ENCODE peak calls at places on chromosomes 7 and 10, in eight cellular contexts. S is GM12865, R is psoas muscle, W is spleen, V is nephron progenitor cell, M is AG09309, X is heart left ventricle, C is GM13977. O is an unnamed sample.

GRCh38 chr7:132148876-132149275 is 427.4 kb downstream of the PLXNA4 start:
- DNase-seq in S (no peak), R (no peak), W (no peak), V (no peak), M (no peak), X (no peak), C (no peak), O (no peak)

GRCh38 chr7:42227523-42227922 is 9.5 kb downstream of the GLI3 start:
- DNase-seq in S (peak; percentile 65), R (no peak), W (no peak), V (no peak), M (no peak), X (no peak), C (no peak), O (peak; percentile 31)

GRCh38 chr10:122112625-122113160 is 123.7 kb downstream of the TACC2 start:
- DNase-seq in S (peak; percentile 10), R (peak; percentile 95), W (peak; percentile 78), V (peak; percentile 83), M (peak; percentile 87), X (peak; percentile 86), C (peak; percentile 46), O (peak; percentile 29)

GRCh38 chr10:131532291-131532690 is 220.8 kb upstream of the TCERG1L start:
- DNase-seq in S (no peak), R (no peak), W (no peak), V (no peak), M (no peak), X (no peak), C (no peak), O (no peak)

GRCh38 chr7:45591101-45591906 is 17.1 kb downstream of the ADCY1 start:
- DNase-seq in S (no peak), R (no peak), W (peak; percentile 65), V (no peak), M (no peak), X (no peak), C (no peak), O (no peak)

GRCh38 chr10:123380491-123381085 is 226.4 kb downstream of the BUB3 start:
- DNase-seq in S (peak; percentile 38), R (no peak), W (no peak), V (no peak), M (no peak), X (no peak), C (peak; percentile 39), O (no peak)

GRCh38 chr7:124765401-124766352 is at the start of gene GPR37:
- DNase-seq in S (peak; percentile 38), R (peak; percentile 73), W (peak; percentile 73), V (peak; percentile 76), M (no peak), X (peak; percentile 25), C (peak; percentile 77), O (peak; percentile 69)

GRCh38 chr7:87851242-87851641 is 24.9 kb downstream of the SLC25A40 start:
- DNase-seq in S (no peak), R (no peak), W (no peak), V (no peak), M (no peak), X (no peak), C (no peak), O (no peak)

GRCh38 chr7:133481676-133482075 is 228.8 kb downstream of the EXOC4 start:
- DNase-seq in S (no peak), R (no peak), W (no peak), V (no peak), M (peak; percentile 14), X (no peak), C (no peak), O (no peak)

GRCh38 chr7:148964510-148965267 is 63.6 kb downstream of the PDIA4 start:
- DNase-seq in S (no peak), R (no peak), W (no peak), V (no peak), M (no peak), X (no peak), C (no peak), O (no peak)

GRCh38 chr10:23155166-23155565 is 36.9 kb upstream of the PTF1A start:
- DNase-seq in S (no peak), R (no peak), W (no peak), V (no peak), M (no peak), X (no peak), C (no peak), O (no peak)

GRCh38 chr7:70416611-70417010 is 715.3 kb upstream of the GALNT17 start:
- DNase-seq in S (no peak), R (no peak), W (no peak), V (no peak), M (no peak), X (no peak), C (no peak), O (no peak)

GRCh38 chr7:22373911-22374310 is 17.0 kb upstream of the RAPGEF5 start:
- DNase-seq in S (no peak), R (no peak), W (no peak), V (no peak), M (no peak), X (no peak), C (no peak), O (no peak)

GRCh38 chr7:27339478-27339877 is 96.9 kb downstream of the EVX1 start:
- DNase-seq in S (no peak), R (no peak), W (no peak), V (no peak), M (no peak), X (no peak), C (no peak), O (no peak)

GRCh38 chr7:28939844-28940243 is 18.3 kb downstream of the TRIL start:
- DNase-seq in S (no peak), R (no peak), W (no peak), V (peak; percentile 38), M (no peak), X (no peak), C (no peak), O (no peak)

GRCh38 chr10:29730969-29731368 is 96.2 kb upstream of the SVIL start:
- DNase-seq in S (no peak), R (no peak), W (no peak), V (no peak), M (no peak), X (no peak), C (no peak), O (no peak)

GRCh38 chr7:1713502-1714484 is 43.7 kb downstream of the ELFN1 start:
- DNase-seq in S (no peak), R (peak; percentile 75), W (peak; percentile 69), V (peak; percentile 76), M (no peak), X (peak; percentile 69), C (no peak), O (no peak)

GRCh38 chr10:49605939-49606509 is 4.1 kb upstream of the SLC18A3 start:
- DNase-seq in S (no peak), R (no peak), W (no peak), V (no peak), M (no peak), X (no peak), C (no peak), O (no peak)

DNA sequence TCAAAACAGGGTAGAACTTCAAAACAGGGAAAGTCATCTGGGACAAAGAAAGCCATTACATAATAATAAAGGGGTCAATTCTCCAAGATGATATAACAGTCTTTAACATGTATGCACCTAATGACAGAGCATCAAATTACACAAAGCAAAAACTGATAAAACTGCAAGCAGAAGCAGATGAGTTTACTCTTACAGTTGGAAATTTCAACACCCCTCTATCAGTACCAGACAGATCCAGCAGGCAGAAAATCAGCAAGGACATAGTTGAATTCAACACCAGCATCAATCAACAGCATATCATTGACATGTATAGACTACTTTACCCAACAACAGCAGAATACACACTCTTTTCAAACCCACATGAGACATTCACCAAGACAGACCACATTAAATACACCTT is 233.0 kb upstream of the NEBL start:
- DNase-seq in S (no peak), R (no peak), W (no peak), V (no peak), M (no peak), X (no peak), C (no peak), O (no peak)
- TF ChIP-seq CTCF in S (no peak), R (no peak), W (no peak), V (no peak), M (no peak), X (no peak), C (no peak), O (no peak)

GRCh38 chr10:97788552-97789442 is 17.0 kb upstream of the SFRP5 start:
- DNase-seq in S (no peak), R (no peak), W (no peak), V (peak; percentile 22), M (no peak), X (peak; percentile 39), C (no peak), O (no peak)
- TF ChIP-seq CTCF in S (no peak), R (no peak), W (no peak), V (no peak), M (no peak), X (no peak), C (no peak), O (no peak)

DNA sequence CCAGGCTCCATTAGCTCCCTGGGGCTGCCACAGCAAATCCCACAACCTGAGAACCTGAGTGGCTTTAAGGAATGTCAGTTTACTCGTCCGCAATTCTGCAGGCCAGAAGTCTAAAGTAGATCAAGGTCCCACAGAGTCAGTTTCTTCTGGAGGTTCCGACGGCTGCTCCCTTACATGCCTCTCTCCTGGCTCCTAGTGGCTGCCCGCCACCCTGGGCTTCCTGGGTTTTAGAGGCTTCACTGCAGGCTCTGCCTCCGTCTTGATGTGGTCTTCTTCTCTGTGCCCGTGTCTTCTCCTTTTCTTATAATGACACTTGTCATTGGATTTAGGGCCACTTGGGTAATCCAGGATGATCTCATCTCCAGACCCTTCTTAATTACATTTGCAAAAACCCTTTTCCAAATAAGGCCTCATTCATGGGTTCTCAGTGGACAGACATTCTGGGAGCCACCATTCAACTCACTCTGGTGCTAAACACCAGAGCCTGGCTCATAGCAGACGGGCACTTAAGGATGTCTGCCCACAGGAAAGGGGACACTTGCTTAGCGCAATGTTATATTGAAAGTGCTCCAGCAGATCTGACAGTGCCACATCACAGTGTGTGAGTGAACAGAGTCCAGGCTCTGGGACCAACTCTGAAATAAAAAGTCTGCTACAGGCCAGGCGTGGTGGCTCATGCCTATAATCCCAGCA is 77.6 kb downstream of the VWC2 start:
- DNase-seq in S (no peak), R (no peak), W (no peak), V (no peak), M (no peak), X (no peak), C (no peak), O (no peak)
- TF ChIP-seq CTCF in S (no peak), R (no peak), W (no peak), V (no peak), M (peak; percentile 3), X (no peak), C (no peak), O (no peak)

GRCh38 chr7:136046548-136046947 is 69.4 kb upstream of the MTPN start:
- DNase-seq in S (no peak), R (no peak), W (no peak), V (no peak), M (no peak), X (no peak), C (no peak), O (no peak)

GRCh38 chr7:136045181-136045580 is 68.0 kb upstream of the MTPN start:
- DNase-seq in S (no peak), R (no peak), W (no peak), V (no peak), M (no peak), X (no peak), C (no peak), O (no peak)

GRCh38 chr7:136049117-136049516 is 72.0 kb upstream of the MTPN start:
- DNase-seq in S (no peak), R (no peak), W (no peak), V (no peak), M (no peak), X (no peak), C (no peak), O (no peak)

GRCh38 chr7:136049818-136050461 is 72.8 kb upstream of the MTPN start:
- DNase-seq in S (no peak), R (no peak), W (no peak), V (no peak), M (no peak), X (no peak), C (no peak), O (no peak)

GRCh38 chr7:136045992-136046391 is 68.8 kb upstream of the MTPN start:
- DNase-seq in S (no peak), R (no peak), W (no peak), V (no peak), M (no peak), X (no peak), C (no peak), O (no peak)
- TF ChIP-seq CTCF in S (no peak), R (no peak), W (no peak), V (no peak), M (no peak), X (no peak), C (no peak), O (no peak)